ENCODE peak calls at places on chromosomes 12 and 14, in five cellular contexts. One of them, this sample, is unnamed. For H3K4me1, the result is how much of the 10 kb centered on the place peaks cover.

GRCh38 chr12:130145731-130146130 is 16.5 kb upstream of the FZD10 start:
- DNase-seq in transverse colon: no peak
- DNase-seq in K562: no peak
- DNase-seq in lower lobe of right lung: peak
- DNase-seq in OCI-LY7: no peak
- DNase-seq in this sample: no peak

GRCh38 chr14:104397956-104398355 is 181.6 kb upstream of the C14orf180 start:
- DNase-seq in transverse colon: no peak
- DNase-seq in K562: no peak
- DNase-seq in lower lobe of right lung: no peak
- DNase-seq in OCI-LY7: no peak
- DNase-seq in this sample: no peak

GRCh38 chr12:98440165-98440581 is 75.2 kb upstream of the TMPO start:
- DNase-seq in transverse colon: no peak
- DNase-seq in K562: peak
- DNase-seq in lower lobe of right lung: peak
- DNase-seq in OCI-LY7: no peak
- DNase-seq in this sample: no peak

GRCh38 chr14:50001146-50001998 is 108.5 kb downstream of the ARF6 start:
- DNase-seq in transverse colon: peak
- DNase-seq in K562: peak
- DNase-seq in lower lobe of right lung: peak
- DNase-seq in OCI-LY7: peak
- DNase-seq in this sample: no peak

GRCh38 chr14:70898346-70898745 is 8.9 kb upstream of the PCNX1 start:
- DNase-seq in transverse colon: no peak
- DNase-seq in K562: no peak
- DNase-seq in lower lobe of right lung: no peak
- DNase-seq in OCI-LY7: no peak
- DNase-seq in this sample: no peak

GRCh38 chr12:58629376-58629775 is 290.9 kb downstream of the LRIG3 start:
- DNase-seq in transverse colon: no peak
- DNase-seq in K562: no peak
- DNase-seq in lower lobe of right lung: no peak
- DNase-seq in OCI-LY7: no peak
- DNase-seq in this sample: no peak

GRCh38 chr12:128980623-128981022 is 127.3 kb downstream of the GLT1D1 start:
- DNase-seq in transverse colon: no peak
- DNase-seq in K562: peak
- DNase-seq in lower lobe of right lung: no peak
- DNase-seq in OCI-LY7: no peak
- DNase-seq in this sample: no peak

GRCh38 chr14:89810101-89810500 is 144.4 kb downstream of the EFCAB11 start:
- DNase-seq in transverse colon: no peak
- DNase-seq in K562: no peak
- DNase-seq in lower lobe of right lung: no peak
- DNase-seq in OCI-LY7: no peak
- DNase-seq in this sample: no peak

GRCh38 chr14:60214003-60214402 is 35.0 kb upstream of the PPM1A start:
- DNase-seq in transverse colon: no peak
- DNase-seq in K562: no peak
- DNase-seq in lower lobe of right lung: no peak
- DNase-seq in OCI-LY7: no peak
- DNase-seq in this sample: no peak

GRCh38 chr12:76029982-76030377 is 1.6 kb downstream of the PHLDA1 start:
- DNase-seq in transverse colon: no peak
- DNase-seq in K562: no peak
- DNase-seq in lower lobe of right lung: no peak
- DNase-seq in OCI-LY7: no peak
- DNase-seq in this sample: no peak
- H3K4me1 ChIP-seq in transverse colon: under half
- H3K4me1 ChIP-seq in K562: under half
- H3K4me1 ChIP-seq in lower lobe of right lung: under half
- H3K4me1 ChIP-seq in OCI-LY7: under half
- H3K4me1 ChIP-seq in this sample: under half

GRCh38 chr14:34660796-34661195 is 30.8 kb upstream of the SNX6 start:
- DNase-seq in transverse colon: no peak
- DNase-seq in K562: no peak
- DNase-seq in lower lobe of right lung: no peak
- DNase-seq in OCI-LY7: no peak
- DNase-seq in this sample: no peak
- H3K27ac ChIP-seq in transverse colon: no peak
- H3K27ac ChIP-seq in K562: no peak
- H3K27ac ChIP-seq in lower lobe of right lung: no peak
- H3K27ac ChIP-seq in OCI-LY7: no peak
- H3K27ac ChIP-seq in this sample: no peak

GRCh38 chr12:24078318-24078765 is 128.9 kb upstream of the SOX5 start:
- DNase-seq in transverse colon: no peak
- DNase-seq in K562: peak
- DNase-seq in lower lobe of right lung: no peak
- DNase-seq in OCI-LY7: no peak
- DNase-seq in this sample: no peak
- H3K4me1 ChIP-seq in transverse colon: under half
- H3K4me1 ChIP-seq in K562: under half
- H3K4me1 ChIP-seq in lower lobe of right lung: under half
- H3K4me1 ChIP-seq in OCI-LY7: under half
- H3K4me1 ChIP-seq in this sample: under half

GRCh38 chr14:99562848-99563748 is 40.9 kb downstream of the CCDC85C start:
- DNase-seq in transverse colon: peak
- DNase-seq in K562: peak
- DNase-seq in lower lobe of right lung: peak
- DNase-seq in OCI-LY7: no peak
- DNase-seq in this sample: peak
- H3K27ac ChIP-seq in transverse colon: peak
- H3K27ac ChIP-seq in K562: no peak
- H3K27ac ChIP-seq in lower lobe of right lung: no peak
- H3K27ac ChIP-seq in OCI-LY7: no peak
- H3K27ac ChIP-seq in this sample: no peak

GRCh38 chr12:54459355-54459754 is 14.0 kb downstream of the GTSF1 start:
- DNase-seq in transverse colon: no peak
- DNase-seq in K562: no peak
- DNase-seq in lower lobe of right lung: no peak
- DNase-seq in OCI-LY7: no peak
- DNase-seq in this sample: no peak
- H3K4me1 ChIP-seq in transverse colon: under half
- H3K4me1 ChIP-seq in K562: under half
- H3K4me1 ChIP-seq in lower lobe of right lung: under half
- H3K4me1 ChIP-seq in OCI-LY7: under half
- H3K4me1 ChIP-seq in this sample: under half

GRCh38 chr12:95613021-95613420 is 61.7 kb upstream of the USP44 start:
- DNase-seq in transverse colon: no peak
- DNase-seq in K562: no peak
- DNase-seq in lower lobe of right lung: no peak
- DNase-seq in OCI-LY7: no peak
- DNase-seq in this sample: no peak

GRCh38 chr12:95615735-95616134 is 64.5 kb upstream of the USP44 start:
- DNase-seq in transverse colon: no peak
- DNase-seq in K562: no peak
- DNase-seq in lower lobe of right lung: no peak
- DNase-seq in OCI-LY7: no peak
- DNase-seq in this sample: no peak

GRCh38 chr12:95614384-95614982 is 63.2 kb upstream of the USP44 start:
- DNase-seq in transverse colon: no peak
- DNase-seq in K562: no peak
- DNase-seq in lower lobe of right lung: no peak
- DNase-seq in OCI-LY7: no peak
- DNase-seq in this sample: no peak

GRCh38 chr12:95608252-95609033 is 57.2 kb upstream of the USP44 start:
- DNase-seq in transverse colon: no peak
- DNase-seq in K562: no peak
- DNase-seq in lower lobe of right lung: peak
- DNase-seq in OCI-LY7: no peak
- DNase-seq in this sample: no peak

DNA sequence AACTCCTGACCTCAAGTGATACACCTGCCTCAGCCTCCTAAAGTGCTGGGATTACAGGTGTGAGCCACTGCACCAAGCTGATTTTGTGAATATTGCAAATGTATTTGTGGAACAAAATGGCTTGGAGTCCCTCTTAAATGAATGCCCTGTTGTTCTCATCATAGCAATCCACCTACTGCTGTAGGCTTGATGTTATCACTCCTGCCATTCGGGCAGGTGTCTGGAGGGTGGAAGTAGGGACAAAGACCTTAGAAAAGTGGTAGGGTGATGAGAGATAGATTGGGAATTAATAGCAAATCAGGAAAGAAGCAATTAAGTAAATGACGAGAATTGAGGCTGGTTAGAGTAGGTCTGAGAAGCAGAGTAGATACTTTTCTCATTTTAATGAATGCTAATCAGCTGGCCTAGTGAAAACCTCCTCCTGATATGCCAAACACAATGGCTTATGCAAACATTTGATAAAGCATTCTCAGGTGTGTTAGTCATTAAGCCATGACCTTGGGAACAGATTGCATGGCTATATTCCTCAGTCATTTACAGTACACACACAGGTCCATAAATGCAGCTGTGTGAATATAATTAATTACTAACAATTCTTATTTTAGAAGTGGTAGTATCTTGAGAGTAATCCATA is 60.5 kb upstream of the USP44 start:
- DNase-seq in transverse colon: no peak
- DNase-seq in K562: no peak
- DNase-seq in lower lobe of right lung: no peak
- DNase-seq in OCI-LY7: no peak
- DNase-seq in this sample: no peak
- H3K27ac ChIP-seq in transverse colon: no peak
- H3K27ac ChIP-seq in K562: no peak
- H3K27ac ChIP-seq in lower lobe of right lung: no peak
- H3K27ac ChIP-seq in OCI-LY7: no peak
- H3K27ac ChIP-seq in this sample: no peak

DNA sequence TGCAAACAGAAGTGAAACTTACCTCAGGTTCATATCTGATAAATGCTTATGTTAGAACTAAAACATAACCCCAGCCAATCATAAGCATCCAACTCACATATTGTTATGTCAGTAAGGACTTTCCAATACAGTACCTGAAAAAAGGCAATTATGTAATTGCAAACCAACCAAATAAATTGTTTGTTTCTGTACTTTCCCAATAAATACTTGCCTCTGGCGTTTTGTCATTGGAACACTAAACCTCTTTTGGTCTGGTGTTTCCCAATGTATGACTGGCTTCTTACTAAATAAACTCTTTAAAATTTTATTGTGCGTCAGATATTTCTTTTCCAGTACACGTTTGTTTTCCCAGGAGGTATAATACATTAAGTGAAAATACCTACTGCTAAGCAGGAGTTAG is 6.7 kb upstream of the PTPRB start:
- DNase-seq in transverse colon: no peak
- DNase-seq in K562: no peak
- DNase-seq in lower lobe of right lung: no peak
- DNase-seq in OCI-LY7: no peak
- DNase-seq in this sample: no peak
- H3K4me1 ChIP-seq in transverse colon: under half
- H3K4me1 ChIP-seq in K562: under half
- H3K4me1 ChIP-seq in lower lobe of right lung: under half
- H3K4me1 ChIP-seq in OCI-LY7: under half
- H3K4me1 ChIP-seq in this sample: under half

This sample was measured in iPS DF 6.9.